ENCODE peak calls at places on chromosome 17, in ten cellular contexts. D, R, O, J, V, A, P, C, I and X are unnamed samples.

GRCh38 chr17:9628509-9628908 is 16.8 kb upstream of the USP43 start:
- DNase-seq in O (no peak), C (no peak), A (no peak), P (no peak), R (no peak), I (no peak), V (no peak), J (no peak), D (no peak), X (peak)

GRCh38 chr17:81930142-81931125 is 2.9 kb upstream of the MAFG start:
- DNase-seq in J (no peak), O (no peak), V (no peak), A (no peak), C (no peak), I (no peak), P (peak), R (no peak), D (no peak), X (no peak)

GRCh38 chr17:76935331-76935730 is 67.1 kb downstream of the MGAT5B start:
- DNase-seq in D (no peak), A (no peak), I (no peak), R (no peak), J (no peak), P (peak), V (no peak), C (no peak), O (no peak), X (no peak)

GRCh38 chr17:78725448-78726021 is 56.5 kb downstream of the CYTH1 start:
- DNase-seq in O (no peak), P (no peak), J (no peak), R (no peak), A (no peak), D (no peak), I (no peak), C (no peak), V (no peak), X (no peak)

GRCh38 chr17:30599424-30600061 is 122.3 kb downstream of the GOSR1 start:
- DNase-seq in D (no peak), O (no peak), A (no peak), J (no peak), V (no peak), C (no peak), R (no peak), P (no peak), I (no peak), X (no peak)

GRCh38 chr17:32486091-32486700 is 597 bp upstream of the CDK5R1 start:
- DNase-seq in C (no peak), O (no peak), R (no peak), P (peak), A (peak), J (peak), V (peak), D (peak), I (no peak), X (peak)

GRCh38 chr17:29625037-29625750 is 2.5 kb upstream of the CORO6 start:
- DNase-seq in D (no peak), I (no peak), R (no peak), C (no peak), V (peak), P (peak), A (no peak), O (no peak), J (peak), X (peak)

GRCh38 chr17:62723842-62724241 is 84.3 kb downstream of the MARCHF10 start:
- DNase-seq in J (no peak), C (no peak), A (peak), I (no peak), D (no peak), P (peak), V (no peak), O (no peak), R (no peak), X (no peak)

GRCh38 chr17:9973689-9974459 is 68.8 kb upstream of the RCVRN start:
- DNase-seq in A (no peak), J (no peak), P (no peak), D (no peak), V (no peak), C (no peak), O (no peak), I (no peak), R (no peak), X (no peak)

GRCh38 chr17:28174352-28175046 is 132.0 kb downstream of the NLK start:
- DNase-seq in D (no peak), A (no peak), V (no peak), O (no peak), C (no peak), I (no peak), P (no peak), J (no peak), R (no peak), X (peak)

GRCh38 chr17:17236295-17237025 is 508 bp downstream of the FLCN start:
- DNase-seq in R (peak), C (no peak), J (no peak), I (no peak), D (no peak), O (no peak), V (no peak), P (peak), A (peak), X (peak)

GRCh38 chr17:12296120-12296727 is 275.5 kb downstream of the MAP2K4 start:
- DNase-seq in D (no peak), I (no peak), O (no peak), P (peak), C (no peak), A (no peak), J (peak), R (peak), V (no peak), X (no peak)

GRCh38 chr17:9115446-9116265 is 94.3 kb downstream of the NTN1 start:
- DNase-seq in P (peak), O (no peak), D (no peak), C (peak), V (peak), I (no peak), A (no peak), J (peak), R (peak), X (no peak)

GRCh38 chr17:39261286-39261685 is 35.5 kb upstream of the STAC2 start:
- DNase-seq in V (no peak), R (no peak), C (no peak), O (no peak), P (no peak), D (no peak), A (peak), J (no peak), I (no peak), X (no peak)

GRCh38 chr17:36124879-36125824 is 21.5 kb downstream of the CCL4 start:
- DNase-seq in J (no peak), A (no peak), O (no peak), P (no peak), V (no peak), C (no peak), I (no peak), D (no peak), R (no peak), X (no peak)

GRCh38 chr17:66630379-66630778 is 204.5 kb upstream of the CACNG5 start:
- DNase-seq in J (no peak), C (no peak), V (no peak), R (no peak), A (no peak), I (no peak), P (no peak), O (no peak), D (no peak), X (no peak)

GRCh38 chr17:44850025-44850424 is 2.3 kb downstream of the HIGD1B start:
- DNase-seq in P (no peak), R (no peak), A (no peak), O (no peak), D (no peak), I (no peak), V (no peak), J (no peak), C (no peak), X (no peak)

GRCh38 chr17:7882629-7883028 is 6.0 kb upstream of the CHD3 start:
- DNase-seq in A (no peak), J (no peak), P (no peak), O (no peak), V (no peak), I (no peak), C (no peak), R (no peak), D (no peak), X (no peak)

GRCh38 chr17:16287563-16288027 is 65.7 kb downstream of the CENPV start:
- DNase-seq in O (no peak), I (no peak), A (no peak), J (no peak), D (no peak), R (peak), V (no peak), P (peak), C (no peak), X (no peak)

GRCh38 chr17:82845163-82845807 is 5.5 kb upstream of the ZNF750 start:
- DNase-seq in V (peak), C (no peak), O (no peak), J (peak), R (peak), A (no peak), I (no peak), D (no peak), P (no peak), X (no peak)

GRCh38 chr17:45171338-45172231 is 9.9 kb downstream of the HEXIM2 start:
- DNase-seq in P (peak), D (no peak), R (no peak), I (no peak), J (no peak), O (no peak), V (no peak), C (peak), A (peak), X (peak)

GRCh38 chr17:70622382-70623260 is 453.3 kb downstream of the KCNJ2 start:
- DNase-seq in P (peak), O (no peak), D (no peak), C (no peak), R (peak), J (peak), I (no peak), A (peak), V (no peak), X (peak)
- H3K27ac ChIP-seq in P (no peak), O (no peak), D (no peak), C (no peak), R (no peak), J (no peak), I (no peak), A (no peak), V (no peak), X (no peak)

GRCh38 chr17:41967921-41968578 is 1.5 kb downstream of the CNP start:
- DNase-seq in J (peak), A (no peak), I (no peak), V (no peak), C (no peak), D (no peak), O (no peak), R (no peak), P (no peak), X (no peak)
- H3K27ac ChIP-seq in J (no peak), A (no peak), I (peak), V (peak), C (peak), D (no peak), O (no peak), R (no peak), P (peak), X (peak)

DNA sequence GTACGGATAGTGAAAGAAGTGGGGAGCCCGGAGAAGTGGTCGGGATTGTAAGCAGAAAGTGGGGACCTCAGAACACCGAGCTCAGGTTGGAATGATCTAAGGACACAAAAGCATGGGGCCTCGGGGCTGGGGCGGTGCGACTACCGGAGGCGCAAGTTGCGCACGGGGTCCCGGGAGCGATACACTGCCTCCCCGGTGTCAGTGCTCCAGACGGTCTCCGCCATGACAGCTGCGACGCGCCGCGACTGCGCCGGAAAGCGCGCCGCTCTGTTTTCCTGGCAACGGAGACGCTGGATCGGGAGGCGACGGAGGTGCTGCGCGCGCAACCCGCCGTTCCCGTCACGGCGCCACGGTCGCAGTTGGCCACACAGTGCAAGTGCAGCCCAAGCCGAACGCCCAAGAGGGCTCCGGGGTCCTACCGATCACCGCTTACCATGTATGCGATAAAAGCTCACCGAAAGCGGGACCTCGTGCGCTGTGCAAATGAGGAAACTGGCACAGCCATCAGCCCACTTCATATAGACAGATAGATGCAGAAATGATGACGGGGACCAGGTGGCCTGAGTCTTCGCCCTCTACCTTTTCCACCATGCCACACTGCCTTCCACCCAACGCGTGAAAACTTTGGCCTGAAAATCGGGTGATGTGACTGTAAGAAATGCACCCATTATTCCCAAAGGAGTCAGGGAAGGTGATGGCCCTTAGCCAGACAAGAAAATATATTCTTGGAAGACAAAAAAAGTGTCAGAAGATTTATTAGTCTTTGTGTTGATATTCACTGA is at the start of gene MKS1:
- DNase-seq in O (peak), V (peak), C (peak), A (peak), P (peak), I (peak), J (peak), R (peak), D (peak), X (peak)
- H3K27ac ChIP-seq in O (peak), V (peak), C (peak), A (peak), P (peak), I (peak), J (no peak), R (peak), D (peak), X (peak)

GRCh38 chr17:75832652-75833400 is 11.4 kb downstream of the UNC13D start:
- DNase-seq in V (no peak), I (no peak), R (no peak), J (no peak), C (no peak), O (no peak), A (peak), P (no peak), D (no peak), X (no peak)

GRCh38 chr17:75834279-75834920 is 9.8 kb downstream of the UNC13D start:
- DNase-seq in D (no peak), I (no peak), P (no peak), J (no peak), O (no peak), V (no peak), A (no peak), R (no peak), C (no peak), X (no peak)

GRCh38 chr17:75837899-75838298 is 6.3 kb downstream of the UNC13D start:
- DNase-seq in R (no peak), P (no peak), C (no peak), V (no peak), J (no peak), A (no peak), I (no peak), O (no peak), D (no peak), X (no peak)

GRCh38 chr17:75836605-75837004 is 7.6 kb downstream of the UNC13D start:
- DNase-seq in I (no peak), C (no peak), O (no peak), V (no peak), J (no peak), D (no peak), A (no peak), P (no peak), R (no peak), X (no peak)

GRCh38 chr17:75835315-75835987 is 8.8 kb downstream of the UNC13D start:
- DNase-seq in V (no peak), A (no peak), I (no peak), C (no peak), P (peak), D (no peak), J (no peak), O (no peak), R (no peak), X (no peak)
- H3K27ac ChIP-seq in V (no peak), A (no peak), I (no peak), C (no peak), P (no peak), D (no peak), J (no peak), O (no peak), R (no peak), X (peak)